ENCODE peak calls at places on chromosomes 13 and 19, in five cellular contexts. O is brain microvascular endothelial cell, K is adrenal gland, H is heart left ventricle, G is esophagus squamous epithelium. I is an unnamed sample.
A peak's percentile ranks its signal among the peaks of the same experiment; 100 is the strongest.

GRCh38 chr19:44683434-44684210 is 12.3 kb downstream of the CEACAM19 start:
- DNase-seq in O (no peak), K (no peak), H (peak; percentile 58), G (no peak), I (no peak)

GRCh38 chr19:18292810-18293641 is 11.6 kb upstream of the JUND start:
- DNase-seq in O (peak; percentile 52), K (peak; percentile 97), H (peak; percentile 92), G (no peak), I (no peak)

GRCh38 chr19:13487985-13488384 is 18.3 kb downstream of the CACNA1A start:
- DNase-seq in O (no peak), K (no peak), H (no peak), G (no peak), I (no peak)

GRCh38 chr19:14686411-14686810 is 3.4 kb upstream of the ZNF333 start:
- DNase-seq in O (no peak), K (no peak), H (no peak), G (no peak), I (no peak)

GRCh38 chr13:29582171-29582570 is 13.3 kb downstream of the SLC7A1 start:
- DNase-seq in O (no peak), K (no peak), H (peak; percentile 70), G (no peak), I (no peak)

GRCh38 chr19:49475995-49476880 is 2.2 kb downstream of the FLT3LG start:
- DNase-seq in O (no peak), K (no peak), H (peak; percentile 80), G (no peak), I (no peak)

GRCh38 chr13:107208889-107209288 is 641.0 kb upstream of the ARGLU1 start:
- DNase-seq in O (no peak), K (no peak), H (no peak), G (no peak), I (no peak)

GRCh38 chr19:17616961-17617806 is 61.7 kb downstream of the COLGALT1 start:
- DNase-seq in O (peak; percentile 11), K (no peak), H (no peak), G (no peak), I (no peak)

GRCh38 chr19:37655689-37656491 is 625 bp upstream of the ZFP30 start:
- DNase-seq in O (peak; percentile 69), K (peak; percentile 77), H (peak; percentile 92), G (peak; percentile 1), I (peak; percentile 21)

GRCh38 chr13:65985632-65986031 is 1244.5 kb downstream of the PCDH9 start:
- DNase-seq in O (no peak), K (no peak), H (no peak), G (no peak), I (no peak)

DNA sequence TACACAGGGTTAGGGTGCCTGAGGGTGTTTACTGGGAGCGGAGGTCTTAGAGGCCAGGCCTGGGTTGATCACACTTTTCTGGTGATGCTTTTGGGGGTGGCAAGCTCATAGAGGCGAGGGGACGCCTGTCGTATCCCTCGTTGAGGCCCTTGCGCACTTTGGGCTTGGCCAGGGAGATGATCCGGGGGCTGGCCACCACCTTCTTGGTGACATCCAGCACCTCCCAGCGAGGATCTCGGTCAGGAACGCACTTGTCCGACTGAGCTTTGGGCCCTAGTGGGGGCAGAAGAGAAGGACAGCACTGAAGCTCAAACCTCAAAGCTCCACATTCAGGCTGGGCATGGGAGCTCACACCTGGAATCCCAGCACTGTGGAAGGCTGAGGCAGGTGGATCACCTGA is 17.6 kb upstream of the MIER2 start:
- DNase-seq in O (no peak), K (no peak), H (peak; percentile 20), G (no peak), I (no peak)
- TF ChIP-seq CTCF in O (no peak), K (no peak), H (no peak), G (no peak), I (no peak)

DNA sequence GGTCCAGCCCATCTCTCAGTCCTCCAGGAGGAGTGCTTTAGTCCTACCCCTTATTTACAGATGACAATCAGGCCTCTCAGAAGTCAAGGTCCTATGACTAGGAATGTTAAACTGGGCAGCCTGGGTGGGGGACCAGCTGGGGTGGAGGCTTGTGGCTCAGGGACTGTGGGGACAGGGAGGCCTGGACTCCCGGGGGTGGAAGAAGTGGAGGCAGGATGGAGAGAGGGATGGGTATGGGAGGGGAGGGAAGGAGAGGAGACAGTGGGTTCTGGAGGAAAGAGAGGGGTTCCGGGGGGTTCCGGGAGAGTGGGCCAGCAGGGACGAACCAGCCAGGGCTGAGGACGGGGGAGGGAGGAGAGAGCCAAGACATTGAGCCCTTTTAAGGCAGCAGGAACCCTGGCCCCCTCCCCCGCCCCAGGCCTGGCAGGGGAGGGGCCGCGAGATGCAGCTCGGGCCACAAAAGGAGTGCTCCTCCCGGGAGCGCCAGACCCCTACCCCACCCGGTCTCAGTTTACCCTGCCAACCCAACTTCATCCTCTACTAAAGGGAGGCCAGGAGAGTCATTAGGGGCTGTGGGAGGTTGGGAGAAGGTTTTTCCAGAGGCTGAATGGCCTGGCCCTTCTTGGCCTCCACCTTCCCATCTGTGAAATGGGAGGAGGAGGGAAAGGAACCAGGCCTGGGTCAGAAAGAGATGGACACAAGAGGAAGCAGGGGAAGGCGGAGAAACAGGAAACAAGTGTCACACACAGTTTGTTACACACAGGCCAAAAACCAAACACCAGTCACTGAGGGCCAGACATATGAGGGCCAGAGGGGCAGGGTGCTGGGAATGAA is 1.6 kb downstream of the DMPK start:
- DNase-seq in O (no peak), K (peak; percentile 44), H (no peak), G (no peak), I (no peak)
- H3K4me3 ChIP-seq in O (no peak overlapping the region), K (peak overlapping the region; percentile 25), H (peak overlapping the region; percentile 59), G (peak overlapping the region; percentile 55), I (peak overlapping the region; percentile 62)

GRCh38 chr19:33403973-33404304 is 30.4 kb downstream of the CEBPG start:
- DNase-seq in O (no peak), K (peak; percentile 3), H (no peak), G (no peak), I (no peak)
- H3K27ac ChIP-seq in O (no peak overlapping the region), K (no peak overlapping the region), H (no peak overlapping the region), G (no peak overlapping the region), I (no peak overlapping the region)

GRCh38 chr13:88000239-88000638 is 329.1 kb downstream of the SLITRK5 start:
- DNase-seq in O (no peak), K (no peak), H (no peak), G (no peak), I (no peak)
- TF ChIP-seq CTCF in O (peak; percentile 64), K (no peak), H (no peak), G (no peak), I (no peak)